ENCODE peak calls at places on chromosome 5, in eight cellular contexts. Y is T-helper 2 cell; L is HT-29; F is NCI-H2029; W is Right ventricle myocardium superior; D is psoas muscle; G is Kasumi-1; U is stimulated activated CD4-positive, alpha-beta T cell treated with anti-CD3 and anti-CD28 coated beads, Interleukin-4, amount 100 ng/mL, for 4 hours. O is an unnamed sample.

GRCh38 chr5:113266913-113267227 is 167.9 kb downstream of the TSSK1B start:
- DNase-seq in Y (no peak), L (no peak), F (no peak), W (no peak), D (no peak), G (no peak), U (no peak), O (no peak)

GRCh38 chr5:174386306-174386705 is 338.1 kb upstream of the MSX2 start:
- DNase-seq in Y (no peak), L (no peak), F (no peak), W (no peak), D (no peak), G (no peak), U (no peak), O (peak)

GRCh38 chr5:172782169-172783039 is 11.4 kb upstream of the DUSP1 start:
- DNase-seq in Y (no peak), L (peak), F (no peak), W (peak), D (no peak), G (no peak), U (no peak), O (peak)

GRCh38 chr5:143061161-143061945 is 291.2 kb downstream of the ARHGAP26 start:
- DNase-seq in Y (no peak), L (no peak), F (no peak), W (no peak), D (no peak), G (no peak), U (no peak), O (peak)

GRCh38 chr5:91898865-91899264 is 515.7 kb upstream of the ARRDC3 start:
- DNase-seq in Y (no peak), L (no peak), F (no peak), W (no peak), D (no peak), G (no peak), U (no peak), O (no peak)

GRCh38 chr5:180193749-180194375 is 15.1 kb downstream of the RASGEF1C start:
- DNase-seq in Y (no peak), L (no peak), F (no peak), W (no peak), D (no peak), G (no peak), U (no peak), O (no peak)

GRCh38 chr5:180034564-180034963 is 37.0 kb downstream of the RNF130 start:
- DNase-seq in Y (no peak), L (no peak), F (no peak), W (no peak), D (no peak), G (no peak), U (no peak), O (no peak)

GRCh38 chr5:43603535-43604363 is 769 bp downstream of the NNT start:
- DNase-seq in Y (peak), L (peak), F (peak), W (peak), D (peak), G (peak), U (peak), O (peak)

O was measured in fibroblast of the aortic adventitia.